ENCODE peak calls at places on chromosome 5, in six cellular contexts. J is NB4, N is endothelial cell of umbilical vein, Z is A673, T is tibial nerve, X is osteocyte. C is an unnamed sample.

GRCh38 chr5:123444016-123444415 is 20.8 kb upstream of the CEP120 start:
- DNase-seq in J (no peak), N (no peak), Z (no peak), T (no peak), X (no peak), C (no peak)

GRCh38 chr5:81425569-81425968 is 31.6 kb upstream of the ACOT12 start:
- DNase-seq in J (peak), N (peak), Z (peak), T (no peak), X (no peak), C (no peak)

GRCh38 chr5:3564136-3564535 is 31.5 kb upstream of the IRX1 start:
- DNase-seq in J (no peak), N (no peak), Z (no peak), T (no peak), X (no peak), C (no peak)

GRCh38 chr5:155471027-155471426 is 457.5 kb downstream of the KIF4B start:
- DNase-seq in J (no peak), N (no peak), Z (no peak), T (no peak), X (no peak), C (no peak)

GRCh38 chr5:68149189-68149588 is 66.4 kb upstream of the PIK3R1 start:
- DNase-seq in J (no peak), N (no peak), Z (no peak), T (no peak), X (no peak), C (no peak)

GRCh38 chr5:163504091-163504931 is 1.1 kb upstream of the MAT2B start:
- DNase-seq in J (peak), N (peak), Z (peak), T (peak), X (no peak), C (no peak)

GRCh38 chr5:35313296-35313695 is 83.0 kb upstream of the PRLR start:
- DNase-seq in J (peak), N (no peak), Z (no peak), T (no peak), X (no peak), C (no peak)

GRCh38 chr5:146751781-146752401 is 126.7 kb downstream of the PPP2R2B start:
- DNase-seq in J (no peak), N (no peak), Z (no peak), T (no peak), X (no peak), C (no peak)

GRCh38 chr5:683619-684481 is 9.3 kb downstream of the TPPP start:
- DNase-seq in J (peak), N (no peak), Z (no peak), T (no peak), X (peak), C (peak)

GRCh38 chr5:39194466-39195136 is 24.8 kb downstream of the FYB1 start:
- DNase-seq in J (peak), N (no peak), Z (no peak), T (no peak), X (no peak), C (no peak)

GRCh38 chr5:43852276-43852675 is 249.3 kb downstream of the NNT start:
- DNase-seq in J (no peak), N (no peak), Z (no peak), T (no peak), X (no peak), C (no peak)
- TF ChIP-seq CTCF in J (no peak), N (no peak), Z (no peak), T (no peak), X (no peak), C (no peak)

GRCh38 chr5:14587143-14587542 is 5.6 kb downstream of the OTULINL start:
- DNase-seq in J (no peak), N (no peak), Z (no peak), T (no peak), X (no peak), C (no peak)
- TF ChIP-seq CTCF in J (no peak), N (no peak), Z (no peak), T (no peak), X (no peak), C (no peak)

GRCh38 chr5:57458443-57458842 is 24.2 kb downstream of the ACTBL2 start:
- DNase-seq in J (no peak), N (no peak), Z (no peak), T (no peak), X (no peak), C (no peak)
- TF ChIP-seq CTCF in J (no peak), N (no peak), Z (no peak), T (no peak), X (no peak), C (no peak)

GRCh38 chr5:135879591-135879990 is 16.1 kb downstream of the IL9 start:
- DNase-seq in J (no peak), N (no peak), Z (no peak), T (no peak), X (no peak), C (no peak)

GRCh38 chr5:135878156-135878620 is 17.5 kb downstream of the IL9 start:
- DNase-seq in J (no peak), N (no peak), Z (no peak), T (no peak), X (no peak), C (no peak)

GRCh38 chr5:135881244-135881643 is 14.4 kb downstream of the IL9 start:
- DNase-seq in J (no peak), N (no peak), Z (no peak), T (no peak), X (no peak), C (no peak)

GRCh38 chr5:135880801-135881200 is 14.8 kb downstream of the IL9 start:
- DNase-seq in J (no peak), N (no peak), Z (no peak), T (no peak), X (no peak), C (no peak)

GRCh38 chr5:135880278-135880677 is 15.4 kb downstream of the IL9 start:
- DNase-seq in J (peak), N (peak), Z (peak), T (no peak), X (no peak), C (no peak)
- TF ChIP-seq CTCF in J (peak), N (peak), Z (peak), T (no peak), X (no peak), C (peak)

GRCh38 chr5:151682240-151682639 is 4.5 kb downstream of the SPARC start:
- DNase-seq in J (no peak), N (no peak), Z (no peak), T (no peak), X (no peak), C (no peak)
- TF ChIP-seq CTCF in J (no peak), N (no peak), Z (no peak), T (no peak), X (no peak), C (no peak)

GRCh38 chr5:131265318-131265803 is 1.5 kb downstream of the CDC42SE2 start:
- DNase-seq in J (peak), N (peak), Z (peak), T (no peak), X (no peak), C (no peak)
- TF ChIP-seq CTCF in J (no peak), N (peak), Z (peak), T (peak), X (peak), C (peak)

DNA sequence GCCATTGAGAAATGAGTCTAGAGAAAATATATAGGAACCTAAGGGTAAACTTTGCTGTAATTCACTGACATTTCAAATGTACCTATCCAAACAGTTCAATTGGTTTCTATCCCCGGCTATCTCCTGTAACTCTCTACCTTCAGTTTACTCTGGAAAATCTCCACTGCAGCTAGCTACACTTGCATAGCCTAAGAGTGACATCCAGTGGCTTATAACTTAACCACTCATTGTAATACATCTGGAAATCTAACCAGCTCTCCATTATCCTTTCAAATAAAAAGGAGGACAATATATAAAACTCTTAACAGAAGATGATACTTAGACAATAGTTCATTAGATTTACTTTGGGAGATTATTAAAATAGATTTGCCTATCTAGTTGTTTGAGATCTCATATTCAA is 35.3 kb upstream of the SPDL1 start:
- DNase-seq in J (peak), N (peak), Z (peak), T (no peak), X (no peak), C (no peak)
- TF ChIP-seq CTCF in J (peak), N (peak), Z (peak), T (no peak), X (peak), C (peak)

DNA sequence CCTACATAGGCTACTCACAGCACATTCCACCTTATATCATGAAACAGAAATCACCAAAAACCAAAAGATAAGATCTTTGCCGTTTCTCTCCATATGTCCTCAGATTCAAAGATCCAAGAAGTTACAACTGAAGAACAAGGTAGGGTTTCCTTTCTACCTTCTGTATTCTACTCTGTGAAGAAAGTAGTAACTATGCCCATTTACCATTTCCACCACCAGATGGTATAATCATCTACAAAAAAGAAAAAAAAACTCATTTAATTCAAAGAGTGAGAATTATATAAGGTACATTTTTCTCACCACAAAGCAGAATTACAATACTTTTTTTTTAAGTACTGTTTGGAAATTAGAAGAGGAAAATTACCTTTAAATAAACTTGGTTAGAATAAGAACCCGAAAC is 172.6 kb upstream of the PTGER4 start:
- DNase-seq in J (no peak), N (no peak), Z (no peak), T (no peak), X (no peak), C (no peak)
- TF ChIP-seq CTCF in J (no peak), N (no peak), Z (no peak), T (no peak), X (peak), C (peak)

DNA sequence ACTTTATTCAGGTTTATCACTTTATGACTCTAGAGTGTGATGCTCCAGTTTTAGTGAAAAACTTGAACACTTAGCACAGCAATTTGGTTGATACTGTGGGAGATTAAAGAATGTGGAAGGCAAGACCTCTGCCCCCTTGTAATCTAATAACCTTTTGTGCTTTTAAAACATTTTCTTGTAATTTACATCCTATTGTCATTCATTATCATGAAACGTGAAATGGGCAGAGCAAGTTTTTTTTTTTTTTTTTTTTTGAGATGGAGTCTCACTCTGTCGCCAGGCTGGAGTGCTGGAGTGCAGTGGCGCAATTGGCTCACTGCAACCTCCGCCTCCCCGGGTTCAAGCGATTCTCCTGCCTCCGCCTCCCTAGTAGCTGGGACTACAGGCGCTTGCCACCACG is 1.8 kb downstream of the PAIP2 start:
- DNase-seq in J (no peak), N (no peak), Z (no peak), T (no peak), X (no peak), C (no peak)
- TF ChIP-seq CTCF in J (no peak), N (no peak), Z (no peak), T (no peak), X (no peak), C (no peak)

DNA sequence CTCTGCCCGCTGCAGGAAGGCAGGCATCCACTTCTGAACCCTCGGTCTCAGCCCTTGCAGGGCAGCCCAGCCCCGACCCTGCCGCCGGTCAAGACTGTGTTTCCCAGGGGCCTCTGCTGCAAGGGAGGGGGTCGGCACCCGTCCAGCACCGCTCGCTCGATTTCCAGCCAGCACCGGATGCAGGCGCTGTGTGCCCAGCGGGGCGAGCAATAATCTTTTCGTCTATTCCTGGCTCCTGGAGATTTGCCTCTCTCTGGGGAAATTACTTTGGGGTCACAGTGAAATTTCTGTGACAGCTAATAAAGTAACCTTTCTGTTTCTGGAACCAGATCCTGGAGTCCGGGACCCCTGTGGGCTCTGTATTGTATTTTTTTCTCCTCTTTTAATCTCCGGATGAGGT is 155.3 kb downstream of the COL23A1 start:
- DNase-seq in J (no peak), N (no peak), Z (peak), T (no peak), X (no peak), C (no peak)
- TF ChIP-seq CTCF in J (no peak), N (no peak), Z (no peak), T (no peak), X (no peak), C (no peak)